ENCODE peak calls at places on chromosomes 7 and 10, in five cellular contexts. One of them, this sample, is unnamed.

GRCh38 chr7:130148561-130148960 is 56.6 kb downstream of the TMEM209 start:
- DNase-seq in IMR-90: peak; percentile 46
- DNase-seq in mesenchymal stem cell: peak; percentile 15
- DNase-seq in H1: no peak
- DNase-seq in neuronal stem cell: no peak
- DNase-seq in this sample: no peak

GRCh38 chr10:124744047-124744687 is at the start of gene FAM53B:
- DNase-seq in H1: peak; percentile 82
- DNase-seq in neuronal stem cell: peak; percentile 74
- DNase-seq in mesenchymal stem cell: peak; percentile 82
- DNase-seq in IMR-90: peak; percentile 72
- DNase-seq in this sample: peak; percentile 70

GRCh38 chr10:127524229-127524628 is 24.9 kb upstream of the NPS start:
- DNase-seq in H1: no peak
- DNase-seq in IMR-90: no peak
- DNase-seq in neuronal stem cell: no peak
- DNase-seq in mesenchymal stem cell: no peak
- DNase-seq in this sample: no peak

GRCh38 chr7:725223-726005 is 1.1 kb upstream of the DNAAF5 start:
- DNase-seq in mesenchymal stem cell: peak; percentile 74
- DNase-seq in H1: no peak
- DNase-seq in neuronal stem cell: no peak
- DNase-seq in IMR-90: peak; percentile 86
- DNase-seq in this sample: peak; percentile 79

GRCh38 chr10:3776796-3777571 is 8.0 kb downstream of the KLF6 start:
- DNase-seq in H1: no peak
- DNase-seq in mesenchymal stem cell: peak; percentile 89
- DNase-seq in IMR-90: peak; percentile 94
- DNase-seq in neuronal stem cell: no peak
- DNase-seq in this sample: peak; percentile 97

GRCh38 chr7:91228327-91228726 is 35.9 kb upstream of the FZD1 start:
- DNase-seq in H1: no peak
- DNase-seq in mesenchymal stem cell: peak; percentile 25
- DNase-seq in neuronal stem cell: no peak
- DNase-seq in IMR-90: peak; percentile 68
- DNase-seq in this sample: no peak

GRCh38 chr7:111765936-111766643 is 203.8 kb upstream of the IMMP2L start:
- DNase-seq in neuronal stem cell: no peak
- DNase-seq in H1: no peak
- DNase-seq in IMR-90: peak; percentile 28
- DNase-seq in mesenchymal stem cell: no peak
- DNase-seq in this sample: no peak

GRCh38 chr10:43946445-43946844 is 297.8 kb upstream of the ZNF32 start:
- DNase-seq in neuronal stem cell: no peak
- DNase-seq in IMR-90: no peak
- DNase-seq in H1: no peak
- DNase-seq in mesenchymal stem cell: no peak
- DNase-seq in this sample: no peak

GRCh38 chr7:12721286-12721830 is 33.9 kb downstream of the ARL4A start:
- DNase-seq in mesenchymal stem cell: no peak
- DNase-seq in H1: no peak
- DNase-seq in IMR-90: no peak
- DNase-seq in neuronal stem cell: no peak
- DNase-seq in this sample: no peak

GRCh38 chr7:155308330-155309020 is 10.8 kb downstream of the INSIG1 start:
- DNase-seq in neuronal stem cell: no peak
- DNase-seq in IMR-90: no peak
- DNase-seq in mesenchymal stem cell: no peak
- DNase-seq in H1: no peak
- DNase-seq in this sample: peak; percentile 94
- H3K36me3 ChIP-seq in neuronal stem cell: peaks cover 37% of the 10 kb centered on the region
- H3K36me3 ChIP-seq in IMR-90: peaks cover 16% of the 10 kb centered on the region
- H3K36me3 ChIP-seq in mesenchymal stem cell: peaks cover 21% of the 10 kb centered on the region
- H3K36me3 ChIP-seq in H1: peaks cover 24% of the 10 kb centered on the region
- H3K36me3 ChIP-seq in this sample: peaks cover 31% of the 10 kb centered on the region

GRCh38 chr7:45570797-45571196 is 3.4 kb upstream of the ADCY1 start:
- DNase-seq in H1: no peak
- DNase-seq in mesenchymal stem cell: no peak
- DNase-seq in IMR-90: no peak
- DNase-seq in neuronal stem cell: no peak
- DNase-seq in this sample: no peak

GRCh38 chr7:45575501-45576248 is 1.5 kb downstream of the ADCY1 start:
- DNase-seq in neuronal stem cell: no peak
- DNase-seq in mesenchymal stem cell: no peak
- DNase-seq in H1: no peak
- DNase-seq in IMR-90: no peak
- DNase-seq in this sample: no peak

GRCh38 chr7:45574521-45575500 is 643 bp downstream of the ADCY1 start:
- DNase-seq in neuronal stem cell: peak; percentile 57
- DNase-seq in mesenchymal stem cell: peak; percentile 64
- DNase-seq in IMR-90: peak; percentile 49
- DNase-seq in H1: peak; percentile 64
- DNase-seq in this sample: peak; percentile 58

GRCh38 chr7:45573636-45574470 is at the start of gene ADCY1:
- DNase-seq in neuronal stem cell: peak; percentile 54
- DNase-seq in H1: peak; percentile 75
- DNase-seq in IMR-90: no peak
- DNase-seq in mesenchymal stem cell: no peak
- DNase-seq in this sample: no peak

GRCh38 chr7:45573199-45573598 is 969 bp upstream of the ADCY1 start:
- DNase-seq in neuronal stem cell: no peak
- DNase-seq in IMR-90: no peak
- DNase-seq in H1: no peak
- DNase-seq in mesenchymal stem cell: no peak
- DNase-seq in this sample: no peak
- H3K4me3 ChIP-seq in neuronal stem cell: no peak overlapping the region
- H3K4me3 ChIP-seq in IMR-90: no peak overlapping the region
- H3K4me3 ChIP-seq in H1: peak overlapping the region; percentile 64
- H3K4me3 ChIP-seq in mesenchymal stem cell: no peak overlapping the region
- H3K4me3 ChIP-seq in this sample: no peak overlapping the region

GRCh38 chr10:48470115-48470892 is 134.6 kb downstream of the ARHGAP22 start:
- DNase-seq in H1: peak; percentile 48
- DNase-seq in mesenchymal stem cell: peak; percentile 32
- DNase-seq in neuronal stem cell: no peak
- DNase-seq in IMR-90: peak; percentile 12
- DNase-seq in this sample: no peak
- H4K91ac ChIP-seq in H1: no peak overlapping the region
- H4K91ac ChIP-seq in mesenchymal stem cell: peak overlapping the region; percentile 47
- H4K91ac ChIP-seq in neuronal stem cell: no peak overlapping the region
- H4K91ac ChIP-seq in IMR-90: peak overlapping the region; percentile 39
- H4K91ac ChIP-seq in this sample: no peak overlapping the region

DNA sequence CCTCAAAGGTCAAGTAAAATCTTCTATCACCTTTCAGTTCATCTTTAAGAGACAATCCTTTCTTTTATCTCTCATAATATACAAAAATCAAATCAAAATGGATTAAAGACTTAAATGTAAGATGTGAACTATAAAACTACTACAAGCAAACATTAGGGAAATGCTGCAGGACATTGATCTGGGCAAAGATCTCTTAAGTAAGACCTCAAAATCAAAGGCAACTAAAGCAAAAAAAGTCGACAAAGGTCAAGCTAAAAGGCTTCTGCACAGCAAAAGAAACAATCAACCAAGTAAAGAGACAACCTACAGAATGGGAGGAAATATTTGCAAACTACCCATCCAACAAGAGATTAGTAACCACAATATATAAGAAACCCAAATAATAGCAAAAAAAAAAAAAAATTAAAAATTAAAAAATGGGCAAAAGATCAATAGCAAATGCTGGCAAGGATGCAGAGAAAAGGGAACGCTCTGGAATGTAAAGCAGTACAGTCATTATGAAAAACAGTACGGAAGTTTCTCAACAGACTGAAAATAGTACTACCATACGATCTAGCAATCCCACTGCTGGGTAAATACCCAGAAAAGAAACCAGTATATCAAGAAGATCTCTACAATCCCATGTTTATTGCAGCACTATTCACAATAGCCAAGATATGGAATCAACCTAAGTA is 41.7 kb downstream of the TNPO3 start:
- DNase-seq in IMR-90: no peak
- DNase-seq in mesenchymal stem cell: no peak
- DNase-seq in H1: no peak
- DNase-seq in neuronal stem cell: no peak
- DNase-seq in this sample: no peak
- H3K36me3 ChIP-seq in IMR-90: peaks cover 17% of the 10 kb centered on the region
- H3K36me3 ChIP-seq in mesenchymal stem cell: peaks cover 14% of the 10 kb centered on the region
- H3K36me3 ChIP-seq in H1: peaks cover 28% of the 10 kb centered on the region
- H3K36me3 ChIP-seq in neuronal stem cell: peaks cover 10% of the 10 kb centered on the region
- H3K36me3 ChIP-seq in this sample: peaks cover 12% of the 10 kb centered on the region

DNA sequence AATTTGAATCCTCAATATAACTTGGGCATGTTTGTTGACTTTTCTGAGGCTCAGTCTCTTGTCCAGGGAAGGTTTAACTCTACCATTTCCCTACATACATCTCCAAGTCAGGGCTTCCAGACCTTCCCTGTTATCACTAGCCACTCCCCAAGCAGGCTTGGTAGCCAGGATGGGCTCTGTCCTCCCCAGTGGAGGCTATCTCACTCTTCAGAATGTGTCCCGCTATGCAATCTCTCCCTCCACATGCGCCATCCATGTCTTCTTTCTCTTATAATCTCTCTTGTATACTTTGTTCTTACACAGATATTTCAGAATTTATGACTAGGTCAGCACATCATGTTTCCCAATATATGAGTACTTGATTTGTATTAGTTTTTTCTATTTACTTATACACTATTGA is 310.4 kb downstream of the HGF start:
- DNase-seq in mesenchymal stem cell: no peak
- DNase-seq in neuronal stem cell: no peak
- DNase-seq in IMR-90: no peak
- DNase-seq in H1: no peak
- DNase-seq in this sample: no peak
- H3K4me3 ChIP-seq in mesenchymal stem cell: no peak overlapping the region
- H3K4me3 ChIP-seq in neuronal stem cell: no peak overlapping the region
- H3K4me3 ChIP-seq in IMR-90: no peak overlapping the region
- H3K4me3 ChIP-seq in H1: no peak overlapping the region
- H3K4me3 ChIP-seq in this sample: no peak overlapping the region

GRCh38 chr7:70835658-70836057 is 296.3 kb upstream of the GALNT17 start:
- DNase-seq in H1: no peak
- DNase-seq in neuronal stem cell: no peak
- DNase-seq in IMR-90: no peak
- DNase-seq in mesenchymal stem cell: no peak
- DNase-seq in this sample: no peak
- H4K91ac ChIP-seq in H1: peak overlapping the region; percentile 93
- H4K91ac ChIP-seq in neuronal stem cell: no peak overlapping the region
- H4K91ac ChIP-seq in IMR-90: no peak overlapping the region
- H4K91ac ChIP-seq in mesenchymal stem cell: no peak overlapping the region
- H4K91ac ChIP-seq in this sample: no peak overlapping the region

This sample was measured in trophoblast cell.